ENCODE peak calls at places on chromosomes 4 and X, in five cellular contexts. F is EH; B is Ammon's horn; Q is activated CD4-positive, alpha-beta T cell treated with anti-CD3 and anti-CD28 coated beads, Interleukin-2, amount 50 U/mL, for 24 hours; X is SJSA1. O is an unnamed sample.
A peak's percentile ranks its signal among the peaks of the same experiment; 100 is the strongest.

GRCh38 chr4:185950891-185951290 is 118.1 kb upstream of the TLR3 start:
- DNase-seq in B (no peak), X (no peak), F (no peak), Q (no peak), O (no peak)

GRCh38 chrX:110125435-110125834 is 122.5 kb downstream of the TMEM164 start:
- DNase-seq in Q (no peak), X (no peak), B (peak; percentile 17), F (peak; percentile 21), O (no peak)

GRCh38 chrX:51332188-51332942 is at the start of gene NUDT10:
- DNase-seq in X (peak; percentile 52), B (peak; percentile 25), Q (peak; percentile 8), F (peak; percentile 44), O (no peak)

GRCh38 chrX:87583679-87584078 is 66.1 kb downstream of the KLHL4 start:
- DNase-seq in B (no peak), X (no peak), Q (no peak), F (no peak), O (no peak)

GRCh38 chr4:113633467-113633866 is 128.1 kb downstream of the CAMK2D start:
- DNase-seq in B (no peak), Q (no peak), X (no peak), F (no peak), O (no peak)

GRCh38 chr4:141126769-141127168 is 6.5 kb downstream of the RNF150 start:
- DNase-seq in X (no peak), Q (no peak), B (no peak), F (no peak), O (no peak)

GRCh38 chrX:123607806-123608205 is 125.0 kb downstream of the THOC2 start:
- DNase-seq in B (no peak), X (no peak), Q (no peak), F (no peak), O (no peak)

GRCh38 chrX:131747173-131747572 is 203.3 kb downstream of the OR13H1 start:
- DNase-seq in X (peak; percentile 57), F (no peak), Q (no peak), B (no peak), O (peak; percentile 61)

GRCh38 chr4:151614532-151614931 is 146.3 kb downstream of the GATB start:
- DNase-seq in X (no peak), F (no peak), Q (no peak), B (no peak), O (no peak)

GRCh38 chrX:46547857-46548256 is 2.6 kb upstream of the ZNF674 start:
- DNase-seq in X (peak; percentile 70), Q (no peak), F (peak; percentile 87), B (no peak), O (no peak)

GRCh38 chr4:75724867-75725724 is 719 bp downstream of the USO1 start:
- DNase-seq in F (peak; percentile 84), Q (peak; percentile 25), B (peak; percentile 57), X (peak; percentile 75), O (peak; percentile 22)

GRCh38 chrX:38435130-38435529 is 82.7 kb downstream of the OTC start:
- DNase-seq in X (no peak), Q (no peak), B (no peak), F (no peak), O (no peak)

GRCh38 chrX:283115-283845 is 2.1 kb downstream of the PLCXD1 start:
- DNase-seq in X (peak; percentile 79), Q (peak; percentile 92), B (peak; percentile 97), F (peak; percentile 87), O (peak; percentile 77)

GRCh38 chr4:161564230-161564834 is 599.5 kb downstream of the FSTL5 start:
- DNase-seq in B (no peak), F (peak; percentile 2), X (no peak), Q (no peak), O (no peak)